ENCODE peak calls at places on chromosomes 16 and 17, in nine cellular contexts. U is choroid plexus epithelial cell; Q is PC-9; C is CD8-positive, alpha-beta T cell; X is IMR-90; R is neural crest cell; G is endothelial cell; T is GM12878; D is dorsolateral prefrontal cortex. F is an unnamed sample.

GRCh38 chr17:66625321-66625767 is 209.6 kb upstream of the CACNG5 start:
- DNase-seq in C (no peak), X (peak), R (no peak), T (no peak), G (no peak), U (peak), Q (no peak), D (no peak), F (peak)

GRCh38 chr17:36546418-36547093 is 1.8 kb downstream of the GGNBP2 start:
- DNase-seq in D (no peak), T (no peak), X (no peak), C (no peak), Q (no peak), R (no peak), G (no peak), U (peak), F (no peak)

GRCh38 chr17:9002610-9003354 is 18.5 kb upstream of the NTN1 start:
- DNase-seq in U (no peak), T (no peak), D (no peak), Q (peak), R (peak), C (no peak), G (peak), X (no peak), F (no peak)

GRCh38 chr17:35666967-35667552 is 64.4 kb upstream of the RASL10B start:
- DNase-seq in T (no peak), Q (no peak), D (no peak), C (no peak), U (peak), G (no peak), X (peak), R (no peak), F (no peak)

GRCh38 chr17:81365601-81366585 is 29.4 kb upstream of the BAHCC1 start:
- DNase-seq in G (no peak), Q (peak), D (no peak), T (peak), C (no peak), R (no peak), X (peak), U (peak), F (no peak)

GRCh38 chr17:13510062-13510461 is 91.7 kb downstream of the HS3ST3A1 start:
- DNase-seq in X (peak), G (no peak), C (no peak), D (no peak), R (no peak), T (no peak), U (no peak), Q (no peak), F (no peak)

GRCh38 chr17:3667366-3668278 is 756 bp downstream of the TAX1BP3 start:
- DNase-seq in X (peak), C (peak), G (peak), D (no peak), R (peak), T (no peak), U (peak), Q (peak), F (peak)

GRCh38 chr16:14303654-14304394 is 232.7 kb downstream of the MRTFB start:
- DNase-seq in X (no peak), G (no peak), T (no peak), R (no peak), D (no peak), Q (peak), U (no peak), C (no peak), F (no peak)

GRCh38 chr17:6178959-6179358 is 108.8 kb downstream of the WSCD1 start:
- DNase-seq in G (no peak), D (no peak), X (no peak), T (no peak), Q (no peak), U (no peak), C (no peak), R (no peak), F (no peak)

GRCh38 chr16:82694239-82694874 is 67.6 kb downstream of the CDH13 start:
- DNase-seq in Q (no peak), R (no peak), D (no peak), T (no peak), G (no peak), C (no peak), U (peak), X (peak), F (peak)

GRCh38 chr17:45131616-45132301 is 556 bp downstream of the PLCD3 start:
- DNase-seq in U (no peak), D (peak), T (no peak), X (no peak), R (peak), Q (peak), G (peak), C (peak), F (no peak)

GRCh38 chr16:50428116-50428515 is 59.3 kb upstream of the BRD7 start:
- DNase-seq in D (no peak), G (no peak), Q (no peak), X (no peak), C (no peak), T (no peak), U (no peak), R (no peak), F (no peak)

GRCh38 chr16:17072104-17072503 is 398.7 kb downstream of the XYLT1 start:
- DNase-seq in U (no peak), D (no peak), T (no peak), X (peak), Q (no peak), C (no peak), R (no peak), G (no peak), F (no peak)

GRCh38 chr16:5870886-5871715 is 773.5 kb upstream of the EEF2KMT start:
- DNase-seq in D (no peak), X (no peak), T (no peak), C (no peak), R (no peak), Q (no peak), U (no peak), G (no peak), F (no peak)

GRCh38 chr16:88971371-88972097 is 5.5 kb downstream of the CBFA2T3 start:
- DNase-seq in T (peak), R (no peak), U (no peak), C (no peak), D (no peak), Q (no peak), X (no peak), G (no peak), F (no peak)

GRCh38 chr17:57284984-57285646 is 28.8 kb downstream of the MSI2 start:
- DNase-seq in T (peak), R (no peak), D (no peak), U (peak), X (no peak), C (peak), Q (no peak), G (no peak), F (no peak)

GRCh38 chr17:76000016-76000754 is 470 bp upstream of the CDK3 start:
- DNase-seq in C (peak), R (peak), X (peak), T (no peak), U (peak), D (no peak), G (peak), Q (peak), F (no peak)

GRCh38 chr17:73342549-73343167 is 30.9 kb upstream of the CDC42EP4 start:
- DNase-seq in R (no peak), G (no peak), X (peak), Q (no peak), D (no peak), T (no peak), U (peak), C (no peak), F (no peak)

GRCh38 chr16:10569629-10570028 is 10.8 kb downstream of the EMP2 start:
- DNase-seq in R (no peak), U (no peak), G (no peak), D (no peak), C (no peak), T (no peak), X (peak), Q (no peak), F (no peak)

GRCh38 chr16:66278111-66278531 is 88.4 kb upstream of the CDH5 start:
- DNase-seq in C (no peak), G (no peak), T (no peak), Q (peak), X (no peak), D (no peak), U (no peak), R (no peak), F (no peak)

GRCh38 chr17:40645932-40646331 is 1.7 kb downstream of the SMARCE1 start:
- DNase-seq in T (no peak), C (no peak), Q (no peak), X (no peak), G (no peak), D (no peak), U (peak), R (no peak), F (no peak)

GRCh38 chr16:67425046-67425445 is 5.9 kb upstream of the HSD11B2 start:
- DNase-seq in U (peak), G (no peak), T (no peak), C (no peak), Q (no peak), X (no peak), D (no peak), R (no peak), F (no peak)
- TF ChIP-seq CTCF in U (peak), G (no peak), T (no peak), C (no peak), Q (no peak), X (no peak), D (no peak), R (no peak), F (peak)

GRCh38 chr17:29771561-29771960 is 148.8 kb upstream of the CORO6 start:
- DNase-seq in R (no peak), G (no peak), Q (no peak), U (peak), C (no peak), D (no peak), X (no peak), T (no peak), F (no peak)
- TF ChIP-seq CTCF in R (no peak), G (no peak), Q (no peak), U (no peak), C (no peak), D (no peak), X (no peak), T (no peak), F (no peak)

GRCh38 chr17:55530064-55530463 is 18.8 kb upstream of the SMIM36 start:
- DNase-seq in G (no peak), T (no peak), Q (no peak), C (no peak), U (no peak), D (no peak), R (no peak), X (no peak), F (no peak)
- TF ChIP-seq CTCF in G (no peak), T (no peak), Q (no peak), C (no peak), U (no peak), D (no peak), R (no peak), X (no peak), F (no peak)

DNA sequence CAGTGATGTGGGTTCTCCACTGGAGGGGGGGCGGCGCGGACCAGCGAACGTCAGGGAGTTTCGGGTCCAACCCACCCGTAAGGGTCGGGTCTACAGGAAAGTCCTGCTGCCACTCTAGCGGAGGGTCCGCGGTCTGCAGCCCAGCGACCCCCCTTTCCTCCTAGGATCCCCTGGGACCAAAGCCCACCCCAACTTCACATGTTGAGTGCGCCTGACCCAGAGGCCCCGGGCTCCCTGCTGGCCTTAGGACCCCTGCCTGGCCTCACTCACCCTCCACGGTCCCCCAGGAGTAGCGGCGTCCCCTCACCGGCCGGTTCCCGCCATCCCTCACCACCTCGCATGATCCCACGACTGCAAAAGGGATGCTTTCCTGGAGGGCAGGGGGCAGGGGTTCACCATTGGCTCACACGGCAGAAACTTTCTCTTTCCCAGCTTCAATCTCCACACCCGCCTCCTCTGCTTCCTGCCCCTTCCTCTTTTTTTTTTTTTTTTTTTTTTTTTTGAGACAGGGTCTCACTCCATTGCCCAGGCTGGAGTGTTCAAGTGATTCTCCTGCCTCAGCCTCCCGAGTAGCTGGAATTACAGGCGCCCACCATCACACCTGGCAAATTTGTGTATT is 3.1 kb downstream of the SEPTIN1 start:
- DNase-seq in U (no peak), G (no peak), Q (no peak), R (no peak), T (no peak), C (no peak), D (no peak), X (no peak), F (no peak)
- TF ChIP-seq CTCF in U (no peak), G (no peak), Q (no peak), R (no peak), T (no peak), C (no peak), D (no peak), X (no peak), F (no peak)

GRCh38 chr17:51761105-51761504 is 397.4 kb downstream of the CA10 start:
- DNase-seq in D (no peak), Q (no peak), R (no peak), X (no peak), T (no peak), G (no peak), U (no peak), C (no peak), F (no peak)

GRCh38 chr17:51768706-51769105 is 389.8 kb downstream of the CA10 start:
- DNase-seq in C (no peak), X (no peak), G (no peak), R (no peak), T (no peak), U (no peak), D (no peak), Q (no peak), F (no peak)

GRCh38 chr17:51765558-51766145 is 392.9 kb downstream of the CA10 start:
- DNase-seq in Q (no peak), G (no peak), D (peak), T (no peak), X (no peak), C (no peak), U (no peak), R (no peak), F (no peak)

GRCh38 chr17:51767287-51767686 is 391.2 kb downstream of the CA10 start:
- DNase-seq in D (no peak), G (no peak), U (no peak), C (no peak), X (no peak), R (no peak), Q (no peak), T (no peak), F (no peak)

GRCh38 chr17:51764387-51764971 is 394.0 kb downstream of the CA10 start:
- DNase-seq in T (peak), U (peak), X (peak), R (peak), D (peak), Q (peak), G (peak), C (peak), F (peak)
- TF ChIP-seq CTCF in T (peak), U (peak), X (peak), R (peak), D (peak), Q (peak), G (peak), C (peak), F (peak)

F was measured in HFFc6.